ENCODE peak calls at places on chromosome 10, in six cellular contexts. V is IMR-90, J is H1, E is neuronal stem cell, A is mesenchymal stem cell, R is trophoblast cell. H is an unnamed sample.

GRCh38 chr10:93566435-93567276 is at the start of gene FFAR4:
- DNase-seq in E (no peak), A (peak; percentile 8), J (no peak), V (no peak), R (no peak), H (peak; percentile 64)

GRCh38 chr10:81873932-81874816 is 820 bp upstream of the NRG3 start:
- DNase-seq in R (no peak), E (peak; percentile 85), J (no peak), A (peak; percentile 55), V (no peak), H (peak; percentile 85)

GRCh38 chr10:111972109-111972508 is 211.5 kb downstream of the GPAM start:
- DNase-seq in J (no peak), V (no peak), A (no peak), R (no peak), E (no peak), H (no peak)

GRCh38 chr10:44311563-44311905 is 73.4 kb downstream of the CXCL12 start:
- DNase-seq in R (peak; percentile 20), E (no peak), J (no peak), A (no peak), V (no peak), H (no peak)

GRCh38 chr10:119634219-119634544 is 17.0 kb upstream of the BAG3 start:
- DNase-seq in J (no peak), V (no peak), R (no peak), A (peak; percentile 27), E (no peak), H (no peak)

GRCh38 chr10:51156913-51157312 is 82.6 kb downstream of the PRKG1 start:
- DNase-seq in V (peak; percentile 75), J (no peak), E (no peak), A (no peak), R (no peak), H (no peak)

GRCh38 chr10:125983161-125983560 is 86.8 kb downstream of the FANK1 start:
- DNase-seq in R (no peak), A (no peak), J (no peak), E (no peak), V (no peak), H (no peak)

GRCh38 chr10:3624367-3624766 is 160.6 kb downstream of the KLF6 start:
- DNase-seq in J (no peak), A (peak; percentile 83), V (peak; percentile 88), R (peak; percentile 92), E (no peak), H (no peak)

GRCh38 chr10:1980459-1980858 is 243.1 kb upstream of the ADARB2 start:
- DNase-seq in J (no peak), A (no peak), V (no peak), E (no peak), R (no peak), H (no peak)

GRCh38 chr10:117240730-117241529 is at the start of gene SLC18A2:
- DNase-seq in A (no peak), R (no peak), V (no peak), E (no peak), J (no peak), H (peak; percentile 62)

GRCh38 chr10:11813855-11814557 is 9.2 kb upstream of the PROSER2 start:
- DNase-seq in A (no peak), R (no peak), E (no peak), V (peak; percentile 28), J (no peak), H (no peak)

GRCh38 chr10:44788820-44789167 is 122.3 kb upstream of the TMEM72 start:
- DNase-seq in R (no peak), A (no peak), V (no peak), E (no peak), J (no peak), H (no peak)

GRCh38 chr10:119360181-119360921 is 153.0 kb downstream of the GRK5 start:
- DNase-seq in R (no peak), A (peak; percentile 40), E (no peak), J (no peak), V (no peak), H (no peak)

GRCh38 chr10:98463976-98464754 is 17.4 kb upstream of the HPS1 start:
- DNase-seq in V (peak; percentile 12), E (no peak), A (no peak), R (no peak), J (no peak), H (no peak)

GRCh38 chr10:96536129-96536528 is 22.4 kb upstream of the TLL2 start:
- DNase-seq in V (no peak), R (no peak), J (no peak), E (no peak), A (no peak), H (no peak)

GRCh38 chr10:104208730-104209129 is 23.4 kb downstream of the CFAP43 start:
- DNase-seq in A (no peak), V (no peak), E (no peak), J (no peak), R (no peak), H (no peak)

DNA sequence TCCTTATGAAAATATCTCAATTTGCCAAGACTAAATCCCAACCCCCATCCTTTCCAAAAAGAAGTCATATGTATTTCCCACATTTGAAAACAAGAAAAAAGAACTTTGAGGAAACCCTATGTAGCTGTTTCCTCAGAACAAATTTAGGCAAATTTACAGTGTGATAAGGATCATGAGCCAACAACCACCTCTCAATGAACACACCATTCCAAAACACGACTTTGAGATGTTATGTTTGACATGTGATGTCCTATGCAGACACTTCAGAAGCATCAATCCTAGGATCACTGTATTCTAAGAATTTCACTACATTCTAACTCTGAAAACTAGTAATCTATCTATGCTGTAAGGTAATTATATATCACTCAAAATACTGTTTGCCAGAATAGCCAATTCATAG is 62.2 kb downstream of the NT5C2 start:
- DNase-seq in J (no peak), E (no peak), V (no peak), A (no peak), R (no peak), H (no peak)
- H2AK5ac ChIP-seq in J (no peak overlapping the region), E (no peak overlapping the region), V (no peak overlapping the region), A (no peak overlapping the region), R (no peak overlapping the region), H (no peak overlapping the region)

DNA sequence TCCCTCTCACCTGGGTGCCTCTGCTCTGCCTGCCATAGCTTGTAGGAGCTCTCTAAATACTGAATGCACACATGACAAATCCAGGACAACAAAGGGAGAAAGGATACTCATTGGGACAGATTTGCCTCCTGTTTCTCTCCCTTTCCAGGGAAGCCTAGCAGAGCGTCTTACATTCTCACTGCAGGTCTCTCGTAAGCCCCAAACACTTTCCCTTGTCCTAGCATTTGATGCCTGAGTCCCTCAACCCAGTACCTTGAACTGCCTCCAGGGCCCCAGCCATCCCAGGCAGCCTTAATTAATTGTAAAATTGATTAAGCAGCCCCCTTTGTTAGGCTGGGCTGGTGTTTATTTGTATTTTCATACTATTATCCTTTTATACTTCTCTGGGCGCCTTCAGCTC is 243.6 kb downstream of the RPS24 start:
- DNase-seq in V (no peak), E (no peak), J (no peak), A (no peak), R (no peak), H (no peak)
- H2AFZ ChIP-seq in V (no peak overlapping the region), E (no peak overlapping the region), J (peak overlapping the region; percentile 89), A (no peak overlapping the region), R (no peak overlapping the region), H (no peak overlapping the region)

DNA sequence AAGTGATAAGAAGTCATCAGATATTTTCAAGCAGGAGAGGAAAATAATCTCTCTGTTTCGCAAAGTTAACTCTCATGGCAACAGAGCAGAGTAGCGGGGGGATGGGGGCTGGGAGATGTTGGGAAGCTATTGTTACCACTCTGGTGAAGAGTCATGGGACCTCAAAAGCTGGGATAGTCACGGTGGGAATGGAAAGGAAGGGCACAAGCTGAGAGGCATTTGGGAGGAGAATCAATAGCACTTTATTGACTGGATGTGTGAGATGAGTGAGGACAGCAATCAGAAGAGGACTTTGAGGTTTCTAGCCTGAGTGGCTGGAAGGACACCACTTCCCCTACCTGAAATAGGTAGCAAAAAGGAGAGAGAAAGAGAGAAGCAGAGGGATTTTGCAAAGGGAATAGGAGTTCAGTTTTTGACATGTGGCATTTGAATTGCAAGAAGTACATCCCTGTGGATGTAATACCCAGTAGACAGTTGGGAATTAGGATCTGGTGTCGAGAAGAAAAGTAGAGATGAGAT is 27.2 kb downstream of the SCD start:
- DNase-seq in R (no peak), J (no peak), E (no peak), V (no peak), A (no peak), H (no peak)
- H2AK5ac ChIP-seq in R (peak overlapping the region; percentile 8), J (peak overlapping the region; percentile 19), E (peak overlapping the region; percentile 99), V (peak overlapping the region; percentile 86), A (no peak overlapping the region), H (no peak overlapping the region)

DNA sequence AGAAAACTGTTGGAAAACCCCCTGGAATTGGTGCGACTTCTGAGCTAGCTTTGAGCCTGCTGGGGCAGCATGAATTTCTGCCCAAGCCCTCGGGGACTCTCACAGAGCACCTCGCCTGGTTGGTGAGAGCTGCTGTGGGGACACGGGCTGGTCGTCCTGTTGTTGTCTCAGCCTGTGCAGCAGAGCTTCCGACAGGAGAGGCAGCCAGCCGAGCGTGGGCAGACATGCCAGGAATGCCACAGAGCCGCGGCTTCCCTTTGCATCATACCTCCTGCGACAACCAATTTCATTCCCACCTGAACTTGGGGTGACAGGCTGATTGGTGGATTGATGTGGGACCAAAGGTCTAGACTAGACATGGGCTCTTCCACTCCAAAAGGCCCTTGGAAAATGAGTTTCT is 60.2 kb upstream of the NRBF2 start:
- DNase-seq in V (no peak), J (no peak), E (no peak), R (no peak), A (no peak), H (peak; percentile 34)
- H2AFZ ChIP-seq in V (no peak overlapping the region), J (peak overlapping the region; percentile 36), E (no peak overlapping the region), R (no peak overlapping the region), A (no peak overlapping the region), H (no peak overlapping the region)

H was measured in H9.